ENCODE peak calls at places on chromosomes 16 and 17, in nine cellular contexts. E is keratinocyte, W is breast epithelium, H is colonic mucosa, B is Peyer's patch, K is A549, S is heart left ventricle, U is transverse colon, P is cardiac muscle cell. I is an unnamed sample.
A peak's percentile ranks its signal among the peaks of the same experiment; 100 is the strongest.

GRCh38 chr17:56592487-56593072 is 919 bp upstream of the NOG start:
- DNase-seq in E (no peak), U (peak; percentile 41), S (peak; percentile 59), B (peak; percentile 66), H (peak; percentile 36), K (peak; percentile 64), W (no peak), P (peak; percentile 49), I (no peak)

GRCh38 chr17:2406903-2407790 is 6.3 kb upstream of the MNT start:
- DNase-seq in K (peak; percentile 75), U (peak; percentile 91), E (no peak), H (peak; percentile 93), W (no peak), B (peak; percentile 90), P (peak; percentile 79), S (peak; percentile 67), I (no peak)

GRCh38 chr17:13540546-13540945 is 61.2 kb downstream of the HS3ST3A1 start:
- DNase-seq in K (no peak), W (no peak), E (no peak), S (no peak), H (no peak), U (no peak), B (no peak), P (no peak), I (no peak)

GRCh38 chr17:4565209-4566141 is 5.1 kb upstream of the GGT6 start:
- DNase-seq in H (peak; percentile 82), U (peak; percentile 77), W (no peak), P (peak; percentile 86), K (peak; percentile 92), B (peak; percentile 81), E (no peak), S (peak; percentile 70), I (peak; percentile 38)

GRCh38 chr16:84340305-84341040 is 27.9 kb upstream of the ATP2C2 start:
- DNase-seq in P (peak; percentile 21), E (no peak), B (peak; percentile 72), H (peak; percentile 86), S (no peak), K (peak; percentile 37), W (peak; percentile 67), U (peak; percentile 88), I (no peak)

GRCh38 chr16:20318437-20318836 is 8.9 kb downstream of the GP2 start:
- DNase-seq in U (no peak), P (no peak), W (no peak), S (no peak), K (no peak), E (no peak), B (no peak), H (no peak), I (no peak)

GRCh38 chr17:48499248-48499647 is 31.6 kb downstream of the HOXB1 start:
- DNase-seq in P (no peak), H (no peak), U (no peak), B (no peak), W (no peak), K (no peak), E (peak; percentile 33), S (no peak), I (no peak)

GRCh38 chr17:76353004-76353598 is 615 bp downstream of the PRPSAP1 start:
- DNase-seq in W (no peak), K (peak; percentile 76), B (no peak), E (no peak), H (peak; percentile 33), P (no peak), S (peak; percentile 25), U (peak; percentile 47), I (no peak)

GRCh38 chr16:15885560-15886001 is 2.8 kb downstream of the CEP20 start:
- DNase-seq in W (no peak), S (no peak), P (no peak), E (no peak), B (no peak), U (no peak), H (no peak), K (no peak), I (no peak)

GRCh38 chr16:23557779-23558330 is 328 bp downstream of the UBFD1 start:
- DNase-seq in H (peak; percentile 31), U (peak; percentile 29), W (no peak), P (peak; percentile 49), K (no peak), S (no peak), E (no peak), B (no peak), I (no peak)

GRCh38 chr16:88378401-88378800 is 4.4 kb upstream of the ZNF469 start:
- DNase-seq in P (no peak), B (no peak), H (no peak), W (no peak), S (no peak), E (no peak), U (no peak), K (no peak), I (no peak)

GRCh38 chr17:41338961-41339485 is 11.6 kb downstream of the KRT33A start:
- DNase-seq in W (no peak), E (no peak), P (no peak), S (no peak), B (no peak), H (no peak), K (no peak), U (no peak), I (no peak)

GRCh38 chr16:86942469-86943175 is 364.3 kb downstream of the FOXL1 start:
- DNase-seq in S (no peak), W (no peak), U (no peak), H (no peak), B (peak; percentile 16), E (no peak), P (no peak), K (no peak), I (no peak)

GRCh38 chr16:30747799-30748633 is at the start of gene PHKG2:
- DNase-seq in B (peak; percentile 100), P (peak; percentile 99), H (peak; percentile 99), W (peak; percentile 100), K (peak; percentile 96), S (peak; percentile 99), U (peak; percentile 99), E (peak; percentile 90), I (peak; percentile 96)

GRCh38 chr16:30745082-30745481 is 3.1 kb upstream of the PHKG2 start:
- DNase-seq in E (no peak), P (no peak), K (no peak), B (no peak), W (no peak), U (no peak), H (peak; percentile 59), S (no peak), I (no peak)

GRCh38 chr16:30748634-30749445 is 615 bp downstream of the PHKG2 start:
- DNase-seq in P (peak; percentile 61), H (peak; percentile 46), S (no peak), E (no peak), K (peak; percentile 46), W (no peak), B (peak; percentile 69), U (peak; percentile 58), I (no peak)

GRCh38 chr16:30746638-30747160 is 1.5 kb upstream of the PHKG2 start:
- DNase-seq in K (no peak), B (no peak), U (no peak), P (no peak), W (no peak), E (no peak), H (no peak), S (no peak), I (no peak)

GRCh38 chr16:30747331-30747730 is 894 bp upstream of the PHKG2 start:
- DNase-seq in U (no peak), E (no peak), S (no peak), P (peak; percentile 18), K (no peak), W (no peak), B (no peak), H (no peak), I (no peak)
- H3K4me3 ChIP-seq in U (peak overlapping the region; percentile 72), E (peak overlapping the region; percentile 65), S (peak overlapping the region; percentile 84), P (peak overlapping the region; percentile 35), K (peak overlapping the region; percentile 45), W (peak overlapping the region; percentile 87), B (peak overlapping the region; percentile 73), H (peak overlapping the region; percentile 74), I (no peak overlapping the region)

DNA sequence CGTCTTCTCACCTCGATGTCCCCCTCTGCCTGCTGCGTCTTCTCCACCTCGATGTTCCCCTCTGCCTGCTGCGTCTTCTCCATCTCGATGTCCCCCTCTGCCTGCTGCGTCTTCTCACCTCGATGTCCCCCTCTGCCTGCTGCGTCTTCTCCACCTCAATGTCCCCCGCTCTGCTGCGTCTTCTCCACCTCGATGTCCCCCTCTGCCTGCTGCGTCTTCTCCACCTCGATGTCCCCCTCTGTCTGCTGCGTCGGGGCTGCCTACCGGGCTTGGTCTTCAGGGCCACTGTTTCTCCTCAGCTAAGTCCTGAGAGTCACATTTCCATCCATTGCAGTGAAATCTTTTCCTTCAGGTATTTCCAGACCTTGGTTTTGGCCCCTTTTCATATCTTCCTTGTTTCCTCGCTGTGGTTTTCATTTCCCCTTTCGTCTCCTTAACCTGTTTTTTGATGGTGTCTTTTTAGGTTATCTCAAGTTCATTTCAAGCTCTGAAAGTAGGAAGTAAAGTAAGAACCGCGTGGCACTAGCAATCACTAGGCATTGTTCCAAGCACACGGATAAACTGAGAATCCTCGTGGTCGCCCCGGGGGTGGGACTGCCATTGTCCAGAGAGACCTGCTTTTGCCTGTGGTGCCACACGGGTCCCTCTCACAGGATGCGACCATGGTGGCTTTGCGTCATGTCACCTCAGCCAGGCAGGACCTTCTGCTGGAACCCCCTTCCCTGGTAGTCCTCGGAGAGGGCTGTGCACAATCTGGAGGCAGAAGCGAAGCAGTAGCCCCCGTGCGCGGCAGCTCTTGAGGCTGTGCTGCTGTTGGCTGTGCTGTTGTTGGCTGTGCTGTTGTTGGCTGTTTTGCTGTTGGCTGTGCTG is 9.5 kb upstream of the ZNF750 start:
- DNase-seq in E (no peak), S (no peak), B (peak; percentile 21), W (no peak), H (no peak), P (no peak), K (no peak), U (no peak), I (no peak)
- H3K27ac ChIP-seq in E (no peak overlapping the region), S (no peak overlapping the region), B (no peak overlapping the region), W (no peak overlapping the region), H (no peak overlapping the region), P (no peak overlapping the region), K (no peak overlapping the region), U (no peak overlapping the region), I (no peak overlapping the region)

DNA sequence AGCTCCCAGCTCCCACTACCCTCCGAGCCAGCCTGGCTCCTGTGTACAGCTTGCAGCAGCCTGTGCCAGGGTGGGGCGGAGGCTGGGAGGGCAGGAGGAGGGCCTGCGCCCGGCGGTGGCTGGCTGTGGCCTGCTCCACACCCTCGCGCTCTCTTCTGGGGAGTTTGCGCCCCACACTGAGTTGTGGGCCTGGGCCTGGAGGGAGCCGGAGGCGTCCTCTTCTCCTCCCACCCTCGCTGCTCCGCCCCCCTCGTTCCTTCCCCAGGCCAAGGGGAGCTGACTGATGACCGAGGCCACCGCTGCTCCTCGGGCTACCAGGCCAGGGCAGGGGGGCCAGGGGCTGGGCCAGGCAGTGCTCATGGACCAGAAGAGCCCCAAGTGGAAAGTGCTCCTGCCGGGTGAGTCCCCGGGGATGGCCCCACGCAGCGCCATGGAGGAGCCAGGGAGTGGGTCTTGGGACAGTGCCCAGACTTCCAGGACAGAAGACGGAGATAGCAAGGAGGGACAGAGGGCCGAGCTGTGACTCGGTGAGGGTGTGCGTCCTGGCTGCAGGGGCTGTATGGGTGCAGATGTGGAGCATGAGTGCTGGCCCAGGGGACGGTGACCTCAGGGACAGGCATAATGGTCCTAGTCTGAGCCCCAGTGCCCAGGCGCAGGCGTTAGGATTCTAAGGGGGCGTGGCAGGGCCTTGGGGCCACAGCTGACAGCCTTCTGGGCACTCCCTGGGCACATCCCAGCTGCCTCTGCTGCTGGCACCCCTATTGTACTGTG is 242.1 kb upstream of the GSE1 start:
- DNase-seq in K (no peak), S (no peak), E (no peak), W (peak; percentile 77), U (peak; percentile 83), P (no peak), B (peak; percentile 87), H (peak; percentile 88), I (no peak)
- TF ChIP-seq CTCF in K (no peak), S (no peak), E (peak; percentile 34), W (no peak), U (peak; percentile 16), P (no peak), B (no peak), H (no peak), I (no peak)

GRCh38 chr16:35173295-35173694 is 1713.9 kb downstream of the TP53TG3F start:
- DNase-seq in W (no peak), P (no peak), E (no peak), K (no peak), H (no peak), S (no peak), B (peak; percentile 18), U (no peak), I (no peak)
- H3K4me3 ChIP-seq in W (no peak overlapping the region), P (no peak overlapping the region), E (no peak overlapping the region), K (no peak overlapping the region), H (no peak overlapping the region), S (no peak overlapping the region), B (no peak overlapping the region), U (no peak overlapping the region), I (no peak overlapping the region)